ENCODE peak calls at places on chromosomes 4 and X, in four cellular contexts. V, U, E and S are unnamed samples. For H4K20me1, the result is how much of the 10 kb centered on the place peaks cover.

GRCh38 chr4:87339440-87339839 is 16.8 kb upstream of the HSD17B13 start:
- DNase-seq in E (no peak), U (no peak), V (no peak), S (no peak)

GRCh38 chrX:115268421-115268820 is 21.1 kb upstream of the LUZP4 start:
- DNase-seq in U (peak), E (no peak), V (no peak), S (peak)

GRCh38 chr4:20109395-20109794 is 142.3 kb upstream of the SLIT2 start:
- DNase-seq in E (no peak), U (no peak), V (no peak), S (no peak)

GRCh38 chr4:32858971-32859370 is 2138.8 kb downstream of the PCDH7 start:
- DNase-seq in E (peak), U (peak), V (no peak), S (no peak)

GRCh38 chrX:136250191-136251041 is 784 bp downstream of the MAP7D3 start:
- DNase-seq in E (peak), V (no peak), U (no peak), S (peak)

GRCh38 chr4:81195475-81195874 is 19.5 kb downstream of the PRKG2 start:
- DNase-seq in U (no peak), E (no peak), V (no peak), S (no peak)

GRCh38 chrX:84339507-84340364 is 151.7 kb upstream of the RPS6KA6 start:
- DNase-seq in E (no peak), V (peak), U (no peak), S (peak)

GRCh38 chrX:114800719-114801118 is 216.7 kb downstream of the IL13RA2 start:
- DNase-seq in U (peak), E (peak), V (peak), S (no peak)

GRCh38 chr4:120554086-120554485 is 368.4 kb downstream of the PRDM5 start:
- DNase-seq in U (peak), E (no peak), V (no peak), S (no peak)
- H4K20me1 ChIP-seq in U (under half), E (under half), V (under half), S (under half)

DNA sequence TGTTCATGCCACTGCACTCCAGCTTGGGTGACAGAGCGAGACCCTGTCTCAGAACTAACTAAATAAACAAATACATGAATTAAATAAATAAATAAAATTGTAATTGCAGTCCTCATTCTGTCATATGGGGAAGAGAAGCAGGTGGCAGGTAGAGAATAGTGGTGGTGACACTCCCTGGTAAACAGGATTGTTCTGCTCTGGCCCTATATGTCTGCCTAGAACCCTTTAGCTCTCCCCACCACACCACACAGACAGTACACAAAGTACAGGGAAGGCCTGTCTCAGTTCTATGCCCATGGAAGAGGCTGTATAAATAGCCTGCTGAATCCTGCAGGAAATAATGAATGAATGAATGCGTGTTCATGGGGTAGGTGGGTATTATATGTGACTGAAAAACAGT is 117.7 kb downstream of the CEP135 start:
- DNase-seq in U (no peak), E (no peak), V (no peak), S (no peak)
- H4K20me1 ChIP-seq in U (under half), E (under half), V (under half), S (under half)

GRCh38 chr4:40241936-40242590 is 45.2 kb downstream of the RHOH start:
- DNase-seq in U (no peak), V (no peak), E (peak), S (no peak)

GRCh38 chr4:40243390-40243948 is 46.6 kb downstream of the RHOH start:
- DNase-seq in E (no peak), U (no peak), V (no peak), S (no peak)

GRCh38 chr4:40238700-40239548 is 42.1 kb downstream of the RHOH start:
- DNase-seq in E (no peak), V (no peak), U (no peak), S (no peak)

GRCh38 chr4:40240040-40240653 is 43.3 kb downstream of the RHOH start:
- DNase-seq in E (peak), V (no peak), U (no peak), S (no peak)

DNA sequence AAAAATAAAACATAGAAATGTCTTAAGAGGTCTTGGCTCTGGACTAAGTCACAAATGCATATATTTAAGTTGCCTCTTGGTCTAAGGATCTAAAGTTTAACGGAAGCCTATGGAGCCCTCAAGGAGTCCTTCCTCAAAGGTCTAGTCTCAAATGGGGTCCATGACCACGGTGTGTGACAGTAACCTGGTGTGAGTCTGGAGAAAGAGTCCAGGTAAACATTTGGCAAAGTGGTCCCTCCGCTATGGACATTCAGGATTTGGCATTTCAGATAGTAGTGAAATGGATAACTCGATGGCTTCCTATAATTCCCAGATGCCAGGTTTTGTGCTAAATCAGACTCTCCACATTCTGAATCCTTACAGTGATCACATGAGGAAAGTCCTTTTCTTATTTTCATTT is 44.2 kb downstream of the RHOH start:
- DNase-seq in E (no peak), V (no peak), U (no peak), S (no peak)
- H4K20me1 ChIP-seq in E (under half), V (under half), U (under half), S (half or more)

DNA sequence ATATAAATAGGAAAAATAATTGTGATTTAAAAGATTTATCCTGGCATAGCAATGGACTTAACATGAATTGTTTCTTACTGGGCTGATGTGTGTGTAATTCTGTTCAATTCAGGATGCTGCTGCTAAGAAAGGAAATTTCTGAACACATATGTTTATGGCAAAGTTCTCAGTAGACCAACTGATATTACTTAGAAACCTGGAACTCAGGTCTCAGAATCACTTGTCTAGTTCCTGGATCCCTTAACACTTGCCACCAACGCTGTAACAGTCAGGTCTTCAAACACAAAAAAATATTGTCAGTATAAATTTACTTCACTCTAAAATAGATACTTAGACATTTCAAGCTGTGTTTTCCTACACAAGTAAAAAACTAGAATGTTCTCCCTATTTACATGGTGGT is 5.5 kb downstream of the CASP3 start:
- DNase-seq in V (no peak), U (no peak), E (no peak), S (no peak)
- H4K20me1 ChIP-seq in V (under half), U (under half), E (under half), S (under half)

GRCh38 chr4:67542076-67542475 is 3.2 kb downstream of the CENPC start:
- DNase-seq in V (no peak), U (no peak), E (no peak), S (no peak)

GRCh38 chr4:67545199-67545995 is at the start of gene CENPC:
- DNase-seq in E (peak), V (peak), U (peak), S (peak)

GRCh38 chr4:67535280-67535840 is 9.9 kb downstream of the CENPC start:
- DNase-seq in V (no peak), E (no peak), U (no peak), S (no peak)

DNA sequence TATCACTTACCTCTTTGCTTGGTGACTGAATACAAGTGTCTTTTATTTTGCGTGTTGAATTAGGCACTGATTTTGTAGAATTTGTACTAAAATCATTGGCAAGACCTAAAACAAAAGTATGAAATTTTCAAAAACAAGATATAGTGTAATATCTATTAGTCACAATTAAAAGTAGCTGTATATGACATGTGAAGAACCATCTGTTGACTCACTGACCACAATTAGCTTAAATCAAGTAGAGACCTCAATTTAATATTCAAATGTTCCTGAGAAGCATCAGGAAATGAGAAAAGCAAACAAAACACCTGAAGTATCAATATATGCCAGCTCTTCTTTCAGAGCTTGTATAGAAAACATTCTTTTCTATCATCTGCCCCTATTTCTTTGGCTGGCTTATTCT is 5.5 kb downstream of the CENPC start:
- DNase-seq in V (no peak), E (no peak), U (no peak), S (no peak)
- H4K20me1 ChIP-seq in V (under half), E (under half), U (under half), S (under half)

GRCh38 chr4:39732728-39733127 is 34.8 kb downstream of the UBE2K start:
- DNase-seq in V (no peak), U (no peak), E (peak), S (no peak)
- H4K20me1 ChIP-seq in V (under half), U (under half), E (under half), S (under half)

GRCh38 chrX:387729-388128 is 1.0 kb upstream of the PPP2R3B start:
- DNase-seq in E (no peak), U (no peak), V (no peak), S (peak)
- H4K20me1 ChIP-seq in E (under half), U (under half), V (under half), S (under half)